ENCODE peak calls at places on chromosomes 11 and 22, in five cellular contexts. One of them, this sample, is unnamed.

GRCh38 chr22:38012604-38013072 is 28.3 kb upstream of the SOX10 start:
- DNase-seq in HCT116: no peak
- DNase-seq in SK-N-SH: no peak
- DNase-seq in HepG2: peak
- DNase-seq in NT2/D1: no peak
- DNase-seq in this sample: no peak

GRCh38 chr11:26993965-26994446 is at the start of gene FIBIN:
- DNase-seq in HCT116: no peak
- DNase-seq in SK-N-SH: no peak
- DNase-seq in HepG2: no peak
- DNase-seq in NT2/D1: no peak
- DNase-seq in this sample: no peak

GRCh38 chr22:38201371-38201717 is 450 bp upstream of the MAFF start:
- DNase-seq in HCT116: no peak
- DNase-seq in SK-N-SH: no peak
- DNase-seq in HepG2: no peak
- DNase-seq in NT2/D1: no peak
- DNase-seq in this sample: no peak

GRCh38 chr22:25062378-25063095 is 110.0 kb downstream of the KIAA1671 start:
- DNase-seq in HCT116: no peak
- DNase-seq in SK-N-SH: peak
- DNase-seq in HepG2: no peak
- DNase-seq in NT2/D1: no peak
- DNase-seq in this sample: no peak

GRCh38 chr11:134047586-134047999 is 21.3 kb upstream of the JAM3 start:
- DNase-seq in HCT116: no peak
- DNase-seq in SK-N-SH: no peak
- DNase-seq in HepG2: no peak
- DNase-seq in NT2/D1: no peak
- DNase-seq in this sample: no peak

GRCh38 chr22:26109686-26110315 is 59.5 kb upstream of the SEZ6L start:
- DNase-seq in HCT116: no peak
- DNase-seq in SK-N-SH: no peak
- DNase-seq in HepG2: no peak
- DNase-seq in NT2/D1: no peak
- DNase-seq in this sample: no peak

GRCh38 chr11:22432331-22433065 is 94.3 kb downstream of the SLC17A6 start:
- DNase-seq in HCT116: no peak
- DNase-seq in SK-N-SH: peak
- DNase-seq in HepG2: no peak
- DNase-seq in NT2/D1: no peak
- DNase-seq in this sample: no peak

GRCh38 chr22:27723150-27723549 is 78.4 kb downstream of the MN1 start:
- DNase-seq in HCT116: no peak
- DNase-seq in SK-N-SH: no peak
- DNase-seq in HepG2: no peak
- DNase-seq in NT2/D1: no peak
- DNase-seq in this sample: no peak

GRCh38 chr11:73376803-73377629 is 817 bp downstream of the RELT start:
- DNase-seq in HCT116: peak
- DNase-seq in SK-N-SH: peak
- DNase-seq in HepG2: peak
- DNase-seq in NT2/D1: peak
- DNase-seq in this sample: no peak

GRCh38 chr22:19001204-19001603 is 65.1 kb upstream of the PRODH start:
- DNase-seq in HCT116: no peak
- DNase-seq in SK-N-SH: no peak
- DNase-seq in HepG2: no peak
- DNase-seq in NT2/D1: no peak
- DNase-seq in this sample: no peak

GRCh38 chr11:110076388-110076965 is 16.7 kb upstream of the ZC3H12C start:
- DNase-seq in HCT116: no peak
- DNase-seq in SK-N-SH: no peak
- DNase-seq in HepG2: no peak
- DNase-seq in NT2/D1: no peak
- DNase-seq in this sample: no peak

DNA sequence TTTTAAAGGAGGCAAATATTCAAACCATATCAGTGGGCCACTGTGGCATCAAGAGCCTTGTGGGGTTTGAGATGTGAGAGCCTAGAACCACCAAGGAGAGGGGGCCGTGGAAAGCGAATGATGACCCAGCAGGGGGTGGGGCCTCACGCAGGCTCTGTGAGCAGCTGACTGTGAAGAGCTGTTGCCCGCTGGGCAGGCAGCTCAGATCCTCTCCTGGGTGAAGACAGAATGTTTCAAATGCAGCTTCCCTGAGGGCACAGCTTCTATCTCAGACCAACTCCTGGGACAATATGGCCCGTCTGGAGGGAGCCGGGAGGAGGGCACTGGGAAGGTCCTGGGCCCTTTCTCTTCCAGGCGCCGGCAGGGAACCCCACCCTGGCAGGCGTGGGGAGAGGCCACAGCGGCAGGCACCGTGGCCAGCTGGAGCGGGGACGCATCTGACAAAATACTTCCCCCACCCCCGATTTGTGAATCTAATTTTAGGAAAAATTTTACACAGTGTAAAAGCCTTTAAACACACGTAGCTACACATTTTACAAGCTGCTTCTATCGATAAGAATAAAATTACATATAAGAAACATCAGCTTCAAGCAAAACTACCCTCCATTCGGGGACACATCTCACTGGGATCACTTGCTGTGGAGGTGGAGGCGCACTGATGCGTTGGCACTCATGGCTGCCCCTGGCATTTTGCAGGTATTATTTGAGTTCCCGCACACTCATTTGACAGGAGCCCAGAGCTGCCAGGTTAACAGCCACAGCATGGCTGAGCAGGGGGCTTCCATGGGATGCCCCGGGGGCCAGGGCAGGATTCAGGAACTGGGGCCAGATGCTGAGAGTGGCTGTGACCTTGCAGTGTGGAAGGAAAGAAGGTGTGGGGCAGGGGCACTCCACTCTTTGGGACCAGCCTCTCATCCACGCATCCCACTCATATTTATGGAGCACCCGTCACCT is 40.3 kb downstream of the PARVG start:
- DNase-seq in HCT116: no peak
- DNase-seq in SK-N-SH: no peak
- DNase-seq in HepG2: no peak
- DNase-seq in NT2/D1: no peak
- DNase-seq in this sample: no peak
- TF ChIP-seq YY1 in HCT116: no peak
- TF ChIP-seq YY1 in SK-N-SH: no peak
- TF ChIP-seq YY1 in HepG2: no peak
- TF ChIP-seq YY1 in NT2/D1: no peak
- TF ChIP-seq YY1 in this sample: no peak

DNA sequence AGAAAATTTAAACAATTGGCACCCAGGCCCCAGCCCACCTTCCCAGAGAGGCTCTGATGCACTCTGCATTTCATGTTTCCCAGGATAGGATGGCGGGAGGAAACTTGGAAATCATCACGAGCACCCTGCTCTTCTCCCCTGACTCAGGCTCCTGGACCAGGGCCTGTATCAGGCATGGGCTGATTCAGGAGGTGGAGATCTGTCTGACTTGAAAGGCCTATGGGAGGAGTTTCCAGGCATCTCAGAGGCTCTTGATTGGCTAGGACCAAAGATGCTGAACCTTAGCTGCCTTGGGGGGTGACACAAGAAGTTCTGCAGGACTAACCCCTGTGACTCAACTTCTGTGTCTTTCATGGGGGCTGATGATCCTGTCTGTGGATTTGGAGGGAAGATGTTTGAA is 106.2 kb downstream of the PKNOX2 start:
- DNase-seq in HCT116: no peak
- DNase-seq in SK-N-SH: no peak
- DNase-seq in HepG2: no peak
- DNase-seq in NT2/D1: no peak
- DNase-seq in this sample: no peak
- TF ChIP-seq YY1 in HCT116: no peak
- TF ChIP-seq YY1 in SK-N-SH: no peak
- TF ChIP-seq YY1 in HepG2: no peak
- TF ChIP-seq YY1 in NT2/D1: no peak
- TF ChIP-seq YY1 in this sample: no peak

GRCh38 chr11:83087035-83087434 is 15.3 kb upstream of the RAB30 start:
- DNase-seq in HCT116: no peak
- DNase-seq in SK-N-SH: no peak
- DNase-seq in HepG2: peak
- DNase-seq in NT2/D1: no peak
- DNase-seq in this sample: no peak
- TF ChIP-seq YY1 in HCT116: no peak
- TF ChIP-seq YY1 in SK-N-SH: no peak
- TF ChIP-seq YY1 in HepG2: no peak
- TF ChIP-seq YY1 in NT2/D1: no peak
- TF ChIP-seq YY1 in this sample: no peak

GRCh38 chr11:62108971-62109391 is 14.8 kb upstream of the INCENP start:
- DNase-seq in HCT116: no peak
- DNase-seq in SK-N-SH: no peak
- DNase-seq in HepG2: no peak
- DNase-seq in NT2/D1: no peak
- DNase-seq in this sample: no peak
- TF ChIP-seq YY1 in HCT116: no peak
- TF ChIP-seq YY1 in SK-N-SH: no peak
- TF ChIP-seq YY1 in HepG2: no peak
- TF ChIP-seq YY1 in NT2/D1: no peak
- TF ChIP-seq YY1 in this sample: no peak

GRCh38 chr11:119402470-119402869 is 20.5 kb downstream of the THY1 start:
- DNase-seq in HCT116: no peak
- DNase-seq in SK-N-SH: no peak
- DNase-seq in HepG2: no peak
- DNase-seq in NT2/D1: no peak
- DNase-seq in this sample: no peak
- TF ChIP-seq YY1 in HCT116: no peak
- TF ChIP-seq YY1 in SK-N-SH: no peak
- TF ChIP-seq YY1 in HepG2: no peak
- TF ChIP-seq YY1 in NT2/D1: no peak
- TF ChIP-seq YY1 in this sample: no peak

GRCh38 chr11:11252403-11252802 is 100.6 kb downstream of the CSNK2A3 start:
- DNase-seq in HCT116: no peak
- DNase-seq in SK-N-SH: no peak
- DNase-seq in HepG2: no peak
- DNase-seq in NT2/D1: no peak
- DNase-seq in this sample: no peak

GRCh38 chr11:11251394-11251970 is 101.6 kb downstream of the CSNK2A3 start:
- DNase-seq in HCT116: no peak
- DNase-seq in SK-N-SH: no peak
- DNase-seq in HepG2: no peak
- DNase-seq in NT2/D1: no peak
- DNase-seq in this sample: peak

GRCh38 chr11:11253487-11253886 is 99.6 kb downstream of the CSNK2A3 start:
- DNase-seq in HCT116: no peak
- DNase-seq in SK-N-SH: no peak
- DNase-seq in HepG2: no peak
- DNase-seq in NT2/D1: no peak
- DNase-seq in this sample: no peak

GRCh38 chr11:11247576-11247975 is 105.5 kb downstream of the CSNK2A3 start:
- DNase-seq in HCT116: no peak
- DNase-seq in SK-N-SH: no peak
- DNase-seq in HepG2: no peak
- DNase-seq in NT2/D1: no peak
- DNase-seq in this sample: no peak

GRCh38 chr11:11250470-11250869 is 102.6 kb downstream of the CSNK2A3 start:
- DNase-seq in HCT116: no peak
- DNase-seq in SK-N-SH: no peak
- DNase-seq in HepG2: no peak
- DNase-seq in NT2/D1: no peak
- DNase-seq in this sample: no peak
- TF ChIP-seq YY1 in HCT116: no peak
- TF ChIP-seq YY1 in SK-N-SH: no peak
- TF ChIP-seq YY1 in HepG2: no peak
- TF ChIP-seq YY1 in NT2/D1: no peak
- TF ChIP-seq YY1 in this sample: no peak

GRCh38 chr11:30938801-30939200 is 352.6 kb upstream of the MPPED2 start:
- DNase-seq in HCT116: no peak
- DNase-seq in SK-N-SH: no peak
- DNase-seq in HepG2: no peak
- DNase-seq in NT2/D1: no peak
- DNase-seq in this sample: no peak
- TF ChIP-seq YY1 in HCT116: no peak
- TF ChIP-seq YY1 in SK-N-SH: no peak
- TF ChIP-seq YY1 in HepG2: no peak
- TF ChIP-seq YY1 in NT2/D1: no peak
- TF ChIP-seq YY1 in this sample: no peak

GRCh38 chr11:34345012-34345804 is 12.6 kb downstream of the ABTB2 start:
- DNase-seq in HCT116: peak
- DNase-seq in SK-N-SH: no peak
- DNase-seq in HepG2: peak
- DNase-seq in NT2/D1: no peak
- DNase-seq in this sample: no peak

GRCh38 chr11:34343686-34344085 is 14.1 kb downstream of the ABTB2 start:
- DNase-seq in HCT116: no peak
- DNase-seq in SK-N-SH: no peak
- DNase-seq in HepG2: no peak
- DNase-seq in NT2/D1: no peak
- DNase-seq in this sample: no peak

GRCh38 chr11:34343153-34343552 is 14.7 kb downstream of the ABTB2 start:
- DNase-seq in HCT116: no peak
- DNase-seq in SK-N-SH: no peak
- DNase-seq in HepG2: no peak
- DNase-seq in NT2/D1: no peak
- DNase-seq in this sample: no peak

GRCh38 chr11:34345991-34346480 is 11.8 kb downstream of the ABTB2 start:
- DNase-seq in HCT116: no peak
- DNase-seq in SK-N-SH: peak
- DNase-seq in HepG2: no peak
- DNase-seq in NT2/D1: no peak
- DNase-seq in this sample: no peak

GRCh38 chr11:34344410-34345011 is 13.3 kb downstream of the ABTB2 start:
- DNase-seq in HCT116: peak
- DNase-seq in SK-N-SH: no peak
- DNase-seq in HepG2: no peak
- DNase-seq in NT2/D1: no peak
- DNase-seq in this sample: no peak
- TF ChIP-seq YY1 in HCT116: no peak
- TF ChIP-seq YY1 in SK-N-SH: no peak
- TF ChIP-seq YY1 in HepG2: no peak
- TF ChIP-seq YY1 in NT2/D1: no peak
- TF ChIP-seq YY1 in this sample: no peak

GRCh38 chr11:64763804-64764611 is 4.2 kb upstream of the PYGM start:
- DNase-seq in HCT116: no peak
- DNase-seq in SK-N-SH: no peak
- DNase-seq in HepG2: no peak
- DNase-seq in NT2/D1: no peak
- DNase-seq in this sample: no peak
- TF ChIP-seq YY1 in HCT116: no peak
- TF ChIP-seq YY1 in SK-N-SH: no peak
- TF ChIP-seq YY1 in HepG2: no peak
- TF ChIP-seq YY1 in NT2/D1: no peak
- TF ChIP-seq YY1 in this sample: no peak

GRCh38 chr11:46489668-46490560 is 98.3 kb upstream of the CHRM4 start:
- DNase-seq in HCT116: peak
- DNase-seq in SK-N-SH: peak
- DNase-seq in HepG2: peak
- DNase-seq in NT2/D1: peak
- DNase-seq in this sample: no peak

GRCh38 chr11:46490576-46491100 is 99.1 kb upstream of the CHRM4 start:
- DNase-seq in HCT116: no peak
- DNase-seq in SK-N-SH: no peak
- DNase-seq in HepG2: no peak
- DNase-seq in NT2/D1: no peak
- DNase-seq in this sample: no peak

GRCh38 chr11:46493786-46494185 is 100.0 kb downstream of the AMBRA1 start:
- DNase-seq in HCT116: no peak
- DNase-seq in SK-N-SH: no peak
- DNase-seq in HepG2: no peak
- DNase-seq in NT2/D1: no peak
- DNase-seq in this sample: no peak

GRCh38 chr11:46491661-46492331 is 100.2 kb upstream of the CHRM4 start:
- DNase-seq in HCT116: no peak
- DNase-seq in SK-N-SH: no peak
- DNase-seq in HepG2: no peak
- DNase-seq in NT2/D1: no peak
- DNase-seq in this sample: no peak

GRCh38 chr11:46492540-46492939 is 101.0 kb upstream of the CHRM4 start:
- DNase-seq in HCT116: no peak
- DNase-seq in SK-N-SH: no peak
- DNase-seq in HepG2: no peak
- DNase-seq in NT2/D1: no peak
- DNase-seq in this sample: no peak
- TF ChIP-seq YY1 in HCT116: no peak
- TF ChIP-seq YY1 in SK-N-SH: no peak
- TF ChIP-seq YY1 in HepG2: no peak
- TF ChIP-seq YY1 in NT2/D1: no peak
- TF ChIP-seq YY1 in this sample: no peak

This sample was measured in GM12878.